ENCODE peak calls at places on chromosomes 5 and 9, in seven cellular contexts. M is lower lobe of right lung; X is heart right ventricle; L is neural progenitor cell; Z is CD8-positive, alpha-beta T cell; B is SK-N-SH; Q is PC-9. V is an unnamed sample.

GRCh38 chr9:8486095-8486494 is 686.5 kb upstream of the DMAC1 start:
- DNase-seq in M (no peak), X (no peak), L (peak; percentile 72), Z (no peak), B (peak; percentile 8), Q (no peak), V (no peak)

GRCh38 chr9:35517136-35517535 is 27.2 kb downstream of the RUSC2 start:
- DNase-seq in M (no peak), X (no peak), L (peak; percentile 20), Z (no peak), B (no peak), Q (no peak), V (no peak)

GRCh38 chr5:107812570-107813141 is 141.9 kb upstream of the EFNA5 start:
- DNase-seq in M (no peak), X (peak; percentile 33), L (no peak), Z (no peak), B (no peak), Q (no peak), V (peak; percentile 69)

GRCh38 chr9:135858491-135859185 is 48.7 kb downstream of the CAMSAP1 start:
- DNase-seq in M (no peak), X (no peak), L (no peak), Z (no peak), B (no peak), Q (no peak), V (no peak)

GRCh38 chr5:6849569-6849968 is 136.3 kb downstream of the TENT4A start:
- DNase-seq in M (no peak), X (no peak), L (no peak), Z (no peak), B (no peak), Q (no peak), V (no peak)

GRCh38 chr5:105632043-105632442 is 2038.7 kb downstream of the EFNA5 start:
- DNase-seq in M (no peak), X (no peak), L (no peak), Z (no peak), B (peak; percentile 26), Q (no peak), V (no peak)

GRCh38 chr5:179261301-179262125 is 83.7 kb downstream of the ADAMTS2 start:
- DNase-seq in M (no peak), X (no peak), L (peak; percentile 90), Z (no peak), B (peak; percentile 91), Q (peak; percentile 9), V (no peak)

GRCh38 chr5:133818869-133819600 is 149.4 kb downstream of the C5orf15 start:
- DNase-seq in M (peak; percentile 61), X (no peak), L (no peak), Z (no peak), B (no peak), Q (no peak), V (no peak)

GRCh38 chr5:151075698-151076331 is 5.0 kb downstream of the TNIP1 start:
- DNase-seq in M (peak; percentile 85), X (no peak), L (no peak), Z (no peak), B (no peak), Q (peak; percentile 98), V (no peak)

GRCh38 chr9:137435980-137436760 is 5.0 kb downstream of the ENTPD8 start:
- DNase-seq in M (peak; percentile 80), X (peak; percentile 50), L (no peak), Z (no peak), B (peak; percentile 65), Q (peak; percentile 97), V (no peak)

GRCh38 chr9:87167616-87168015 is 220.3 kb upstream of the GAS1 start:
- DNase-seq in M (no peak), X (no peak), L (no peak), Z (no peak), B (no peak), Q (no peak), V (no peak)

GRCh38 chr5:84724683-84725082 is 340.0 kb upstream of the EDIL3 start:
- DNase-seq in M (no peak), X (no peak), L (no peak), Z (no peak), B (no peak), Q (no peak), V (no peak)

GRCh38 chr5:149358818-149359217 is 972 bp downstream of the PCYOX1L start:
- DNase-seq in M (no peak), X (no peak), L (no peak), Z (no peak), B (no peak), Q (no peak), V (no peak)

GRCh38 chr5:17996002-17996401 is 361.7 kb downstream of the TAF11L14 start:
- DNase-seq in M (no peak), X (no peak), L (no peak), Z (no peak), B (no peak), Q (no peak), V (no peak)

GRCh38 chr5:179974946-179975712 is 67.4 kb upstream of the TBC1D9B start:
- DNase-seq in M (peak; percentile 55), X (peak; percentile 21), L (peak; percentile 79), Z (no peak), B (peak; percentile 74), Q (peak; percentile 32), V (peak; percentile 27)

GRCh38 chr5:159032656-159033350 is 66.9 kb downstream of the EBF1 start:
- DNase-seq in M (no peak), X (no peak), L (no peak), Z (no peak), B (no peak), Q (no peak), V (no peak)

GRCh38 chr5:159033351-159033657 is 66.4 kb downstream of the EBF1 start:
- DNase-seq in M (no peak), X (no peak), L (no peak), Z (no peak), B (no peak), Q (no peak), V (no peak)

GRCh38 chr5:159030357-159030756 is 69.4 kb downstream of the EBF1 start:
- DNase-seq in M (no peak), X (no peak), L (peak; percentile 78), Z (no peak), B (no peak), Q (no peak), V (no peak)

GRCh38 chr5:159031513-159031912 is 68.2 kb downstream of the EBF1 start:
- DNase-seq in M (no peak), X (no peak), L (peak; percentile 31), Z (no peak), B (no peak), Q (no peak), V (no peak)

GRCh38 chr5:159031915-159032314 is 67.8 kb downstream of the EBF1 start:
- DNase-seq in M (no peak), X (no peak), L (no peak), Z (no peak), B (no peak), Q (no peak), V (no peak)
- H3K4me3 ChIP-seq in M (no peak overlapping the region), X (no peak overlapping the region), L (no peak overlapping the region), Z (no peak overlapping the region), B (no peak overlapping the region), Q (no peak overlapping the region), V (no peak overlapping the region)

GRCh38 chr5:141326088-141326854 is 4.0 kb upstream of the PCDHGA1 start:
- DNase-seq in M (peak; percentile 62), X (peak; percentile 70), L (peak; percentile 65), Z (peak; percentile 54), B (peak; percentile 74), Q (peak; percentile 56), V (peak; percentile 38)

GRCh38 chr5:141328231-141328630 is 2.1 kb upstream of the PCDHGA1 start:
- DNase-seq in M (no peak), X (no peak), L (no peak), Z (no peak), B (no peak), Q (no peak), V (no peak)

DNA sequence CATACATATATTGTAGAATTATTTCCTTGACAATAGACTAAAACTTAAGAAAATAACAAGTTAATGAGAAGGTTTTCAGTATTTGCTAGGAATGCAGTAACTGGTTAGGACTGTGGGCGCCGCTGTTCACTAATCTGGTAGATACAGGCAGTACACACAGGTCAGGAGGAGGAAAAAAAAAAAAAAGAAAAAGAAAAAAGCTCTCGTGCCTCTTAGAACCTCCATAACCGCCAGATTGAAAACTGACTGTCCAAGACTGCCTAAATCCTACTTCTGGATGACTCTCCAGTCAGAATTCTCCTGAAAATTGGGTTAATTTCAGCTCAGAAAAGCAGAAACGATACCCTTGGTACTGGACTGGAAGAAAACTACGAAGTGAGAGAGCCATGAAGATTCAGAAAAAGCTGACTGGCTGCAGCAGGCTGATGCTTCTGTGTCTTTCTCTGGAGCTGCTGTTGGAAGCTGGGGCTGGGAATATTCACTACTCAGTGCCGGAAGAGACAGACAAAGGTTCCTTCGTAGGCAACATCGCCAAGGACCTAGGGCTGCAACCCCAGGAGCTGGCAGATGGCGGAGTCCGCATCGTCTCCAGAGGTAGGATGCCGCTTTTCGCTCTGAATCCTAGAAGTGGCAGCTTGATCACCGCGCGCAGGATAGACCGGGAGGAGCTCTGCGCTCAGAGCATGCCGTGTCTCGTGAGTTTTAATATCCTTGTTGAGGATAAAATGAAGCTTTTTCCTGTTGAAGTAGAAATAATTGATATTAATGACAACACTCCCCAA is at the start of gene PCDHGA1:
- DNase-seq in M (no peak), X (no peak), L (peak; percentile 13), Z (no peak), B (peak; percentile 35), Q (peak; percentile 35), V (no peak)
- TF ChIP-seq CTCF in M (peak; percentile 21), X (peak; percentile 48), L (peak; percentile 33), Z (no peak), B (peak; percentile 49), Q (peak; percentile 66), V (peak; percentile 62)

GRCh38 chr9:26893030-26893676 is 551 bp upstream of the CAAP1 start:
- DNase-seq in M (no peak), X (no peak), L (peak; percentile 5), Z (no peak), B (no peak), Q (no peak), V (no peak)
- H3K27me3 ChIP-seq in M (no peaks in the 10 kb centered on the region), X (no peaks in the 10 kb centered on the region), L (no peaks in the 10 kb centered on the region), Z (no peaks in the 10 kb centered on the region), B (no peaks in the 10 kb centered on the region), Q (no peaks in the 10 kb centered on the region), V (no peaks in the 10 kb centered on the region)

GRCh38 chr9:133368249-133368881 is 7.5 kb downstream of the SURF4 start:
- DNase-seq in M (no peak), X (no peak), L (no peak), Z (no peak), B (peak; percentile 79), Q (no peak), V (no peak)

GRCh38 chr9:133370680-133371079 is 5.2 kb downstream of the SURF4 start:
- DNase-seq in M (no peak), X (no peak), L (no peak), Z (peak; percentile 31), B (no peak), Q (no peak), V (no peak)

GRCh38 chr9:133371261-133371711 is 4.6 kb downstream of the SURF4 start:
- DNase-seq in M (peak; percentile 43), X (no peak), L (no peak), Z (peak; percentile 52), B (no peak), Q (no peak), V (no peak)

GRCh38 chr9:133369419-133369818 is 6.4 kb downstream of the SURF4 start:
- DNase-seq in M (no peak), X (no peak), L (no peak), Z (no peak), B (no peak), Q (no peak), V (no peak)

DNA sequence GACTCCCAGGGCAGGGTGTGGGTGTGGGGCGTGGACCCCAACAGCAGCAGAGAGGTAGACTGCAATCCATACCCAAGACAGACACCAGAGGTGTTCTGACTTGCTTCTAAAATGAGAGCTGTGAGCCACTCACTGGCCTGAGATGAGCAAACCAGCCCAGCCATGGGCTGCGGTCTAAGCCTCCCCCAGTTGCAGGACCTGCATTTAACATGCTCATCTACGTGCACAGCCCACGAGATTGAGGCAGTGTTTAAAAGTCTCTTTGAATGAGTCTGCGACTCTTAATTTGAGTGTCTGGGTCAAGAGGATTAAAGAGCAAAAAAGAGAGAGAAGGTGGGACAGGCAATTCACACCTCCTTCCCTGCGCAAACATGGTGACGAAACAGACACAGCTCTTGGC is 5.9 kb downstream of the SURF4 start:
- DNase-seq in M (no peak), X (no peak), L (no peak), Z (no peak), B (no peak), Q (no peak), V (no peak)
- H3K4me3 ChIP-seq in M (no peak overlapping the region), X (no peak overlapping the region), L (no peak overlapping the region), Z (peak overlapping the region; percentile 51), B (no peak overlapping the region), Q (no peak overlapping the region), V (no peak overlapping the region)